ENCODE peak calls at places on chromosomes 2 and 18, in five cellular contexts. Y is transverse colon; P is activated naive CD8-positive, alpha-beta T cell treated with anti-CD3 and anti-CD28 coated beads, Interleukin-2, amount 10 ng/mL, durations not matched to agents 7 days and 5 days; Z is heart left ventricle; V is stomach. F is an unnamed sample.

GRCh38 chr2:168758970-168759820 is 43.2 kb upstream of the NOSTRIN start:
- DNase-seq in Y (no peak), Z (peak), P (no peak), V (no peak), F (no peak)

GRCh38 chr2:206824219-206824618 is 58.8 kb downstream of the FASTKD2 start:
- DNase-seq in P (no peak), V (no peak), Z (no peak), Y (no peak), F (no peak)

GRCh38 chr18:1047406-1047805 is 142.7 kb downstream of the ADCYAP1 start:
- DNase-seq in Z (no peak), Y (no peak), P (no peak), V (no peak), F (no peak)

GRCh38 chr2:225328192-225328591 is 71.3 kb upstream of the NYAP2 start:
- DNase-seq in V (no peak), Y (no peak), Z (no peak), P (no peak), F (no peak)

GRCh38 chr18:50297621-50298442 is 10.3 kb upstream of the CXXC1 start:
- DNase-seq in Z (peak), P (peak), Y (peak), V (peak), F (peak)

GRCh38 chr18:55317832-55318231 is 270.2 kb downstream of the TCF4 start:
- DNase-seq in Y (no peak), Z (no peak), P (no peak), V (no peak), F (no peak)

GRCh38 chr2:20724500-20725053 is 57.6 kb downstream of the GDF7 start:
- DNase-seq in Y (no peak), V (no peak), Z (no peak), P (no peak), F (no peak)

GRCh38 chr2:74894261-74895030 is 60.5 kb downstream of the HK2 start:
- DNase-seq in Z (no peak), V (no peak), P (no peak), Y (no peak), F (no peak)

GRCh38 chr2:239376351-239376750 is 24.5 kb downstream of the HDAC4 start:
- DNase-seq in V (no peak), Y (no peak), Z (no peak), P (no peak), F (no peak)

GRCh38 chr2:138307099-138307498 is 194.5 kb upstream of the SPOPL start:
- DNase-seq in Y (no peak), Z (no peak), V (no peak), P (no peak), F (no peak)

GRCh38 chr2:116706381-116706780 is 1108.1 kb upstream of the DDX18 start:
- DNase-seq in Z (no peak), Y (no peak), V (no peak), P (no peak), F (no peak)

GRCh38 chr2:139492301-139492700 is 712.1 kb upstream of the NXPH2 start:
- DNase-seq in Y (no peak), Z (no peak), V (no peak), P (no peak), F (no peak)

GRCh38 chr2:2232167-2232566 is 98.9 kb downstream of the MYT1L start:
- DNase-seq in Y (no peak), P (no peak), V (peak), Z (no peak), F (no peak)

GRCh38 chr18:48735070-48735676 is 196.3 kb downstream of the CTIF start:
- DNase-seq in Z (no peak), Y (no peak), V (no peak), P (no peak), F (no peak)

GRCh38 chr2:185531721-185532120 is 206.9 kb upstream of the FSIP2 start:
- DNase-seq in Z (no peak), Y (no peak), V (no peak), P (no peak), F (no peak)

GRCh38 chr2:240644859-240645301 is 19.6 kb downstream of the GPR35 start:
- DNase-seq in Z (no peak), V (peak), Y (no peak), P (no peak), F (no peak)